ENCODE peak calls at places on chromosomes 5 and 9, in six cellular contexts. One of them, this sample, is unnamed.

GRCh38 chr5:112694853-112695709 is 42.6 kb upstream of the APC start:
- DNase-seq in HCT116: no peak
- DNase-seq in transverse colon: no peak
- DNase-seq in psoas muscle: no peak
- DNase-seq in CD4-positive, CD25-positive, alpha-beta regulatory T cell: no peak
- DNase-seq in CD8-positive, alpha-beta T cell: no peak
- DNase-seq in this sample: no peak

GRCh38 chr5:76372320-76373054 is 30.6 kb upstream of the IQGAP2 start:
- DNase-seq in HCT116: peak; percentile 88
- DNase-seq in transverse colon: no peak
- DNase-seq in psoas muscle: no peak
- DNase-seq in CD4-positive, CD25-positive, alpha-beta regulatory T cell: no peak
- DNase-seq in CD8-positive, alpha-beta T cell: no peak
- DNase-seq in this sample: no peak

GRCh38 chr9:107638922-107639321 is 149.4 kb upstream of the KLF4 start:
- DNase-seq in HCT116: no peak
- DNase-seq in transverse colon: peak; percentile 88
- DNase-seq in psoas muscle: peak; percentile 79
- DNase-seq in CD4-positive, CD25-positive, alpha-beta regulatory T cell: no peak
- DNase-seq in CD8-positive, alpha-beta T cell: no peak
- DNase-seq in this sample: no peak

GRCh38 chr9:121857941-121858340 is 206.5 kb downstream of the DAB2IP start:
- DNase-seq in HCT116: no peak
- DNase-seq in transverse colon: no peak
- DNase-seq in psoas muscle: no peak
- DNase-seq in CD4-positive, CD25-positive, alpha-beta regulatory T cell: no peak
- DNase-seq in CD8-positive, alpha-beta T cell: no peak
- DNase-seq in this sample: no peak

GRCh38 chr9:113343732-113344231 is 3.7 kb upstream of the WDR31 start:
- DNase-seq in HCT116: no peak
- DNase-seq in transverse colon: peak; percentile 86
- DNase-seq in psoas muscle: peak; percentile 73
- DNase-seq in CD4-positive, CD25-positive, alpha-beta regulatory T cell: peak; percentile 32
- DNase-seq in CD8-positive, alpha-beta T cell: no peak
- DNase-seq in this sample: no peak

GRCh38 chr9:101477214-101477613 is 41.6 kb upstream of the ALDOB start:
- DNase-seq in HCT116: no peak
- DNase-seq in transverse colon: no peak
- DNase-seq in psoas muscle: no peak
- DNase-seq in CD4-positive, CD25-positive, alpha-beta regulatory T cell: no peak
- DNase-seq in CD8-positive, alpha-beta T cell: no peak
- DNase-seq in this sample: no peak

GRCh38 chr5:37816883-37817282 is 23.0 kb downstream of the GDNF start:
- DNase-seq in HCT116: no peak
- DNase-seq in transverse colon: no peak
- DNase-seq in psoas muscle: no peak
- DNase-seq in CD4-positive, CD25-positive, alpha-beta regulatory T cell: no peak
- DNase-seq in CD8-positive, alpha-beta T cell: no peak
- DNase-seq in this sample: no peak

GRCh38 chr9:126939821-126940221 is 25.2 kb downstream of the RALGPS1 start:
- DNase-seq in HCT116: no peak
- DNase-seq in transverse colon: no peak
- DNase-seq in psoas muscle: no peak
- DNase-seq in CD4-positive, CD25-positive, alpha-beta regulatory T cell: no peak
- DNase-seq in CD8-positive, alpha-beta T cell: no peak
- DNase-seq in this sample: no peak

GRCh38 chr5:140595538-140595937 is 30.9 kb downstream of the SLC35A4 start:
- DNase-seq in HCT116: no peak
- DNase-seq in transverse colon: peak; percentile 53
- DNase-seq in psoas muscle: no peak
- DNase-seq in CD4-positive, CD25-positive, alpha-beta regulatory T cell: no peak
- DNase-seq in CD8-positive, alpha-beta T cell: no peak
- DNase-seq in this sample: no peak

GRCh38 chr9:95778957-95779356 is 96.5 kb upstream of the ERCC6L2 start:
- DNase-seq in HCT116: no peak
- DNase-seq in transverse colon: peak; percentile 31
- DNase-seq in psoas muscle: peak; percentile 88
- DNase-seq in CD4-positive, CD25-positive, alpha-beta regulatory T cell: no peak
- DNase-seq in CD8-positive, alpha-beta T cell: no peak
- DNase-seq in this sample: no peak

GRCh38 chr9:113221800-113222481 is 597 bp downstream of the SLC31A1 start:
- DNase-seq in HCT116: no peak
- DNase-seq in transverse colon: no peak
- DNase-seq in psoas muscle: no peak
- DNase-seq in CD4-positive, CD25-positive, alpha-beta regulatory T cell: peak; percentile 20
- DNase-seq in CD8-positive, alpha-beta T cell: no peak
- DNase-seq in this sample: no peak

GRCh38 chr5:103918668-103919367 is 356.2 kb upstream of the NUDT12 start:
- DNase-seq in HCT116: no peak
- DNase-seq in transverse colon: no peak
- DNase-seq in psoas muscle: no peak
- DNase-seq in CD4-positive, CD25-positive, alpha-beta regulatory T cell: no peak
- DNase-seq in CD8-positive, alpha-beta T cell: no peak
- DNase-seq in this sample: no peak

GRCh38 chr9:31908891-31909480 is 475.5 kb upstream of the ACO1 start:
- DNase-seq in HCT116: no peak
- DNase-seq in transverse colon: no peak
- DNase-seq in psoas muscle: no peak
- DNase-seq in CD4-positive, CD25-positive, alpha-beta regulatory T cell: no peak
- DNase-seq in CD8-positive, alpha-beta T cell: no peak
- DNase-seq in this sample: no peak

GRCh38 chr9:108552459-108553040 is 303.2 kb downstream of the ACTL7B start:
- DNase-seq in HCT116: peak; percentile 68
- DNase-seq in transverse colon: peak; percentile 64
- DNase-seq in psoas muscle: no peak
- DNase-seq in CD4-positive, CD25-positive, alpha-beta regulatory T cell: no peak
- DNase-seq in CD8-positive, alpha-beta T cell: no peak
- DNase-seq in this sample: no peak

GRCh38 chr5:62600560-62601252 is 22.1 kb downstream of the LRRC70 start:
- DNase-seq in HCT116: no peak
- DNase-seq in transverse colon: no peak
- DNase-seq in psoas muscle: no peak
- DNase-seq in CD4-positive, CD25-positive, alpha-beta regulatory T cell: no peak
- DNase-seq in CD8-positive, alpha-beta T cell: no peak
- DNase-seq in this sample: no peak

GRCh38 chr9:33024126-33024965 is 727 bp upstream of the DNAJA1 start:
- DNase-seq in HCT116: peak; percentile 12
- DNase-seq in transverse colon: peak; percentile 26
- DNase-seq in psoas muscle: no peak
- DNase-seq in CD4-positive, CD25-positive, alpha-beta regulatory T cell: peak; percentile 35
- DNase-seq in CD8-positive, alpha-beta T cell: no peak
- DNase-seq in this sample: no peak

GRCh38 chr9:19683715-19684114 is 105.1 kb downstream of the SLC24A2 start:
- DNase-seq in HCT116: no peak
- DNase-seq in transverse colon: no peak
- DNase-seq in psoas muscle: no peak
- DNase-seq in CD4-positive, CD25-positive, alpha-beta regulatory T cell: no peak
- DNase-seq in CD8-positive, alpha-beta T cell: no peak
- DNase-seq in this sample: no peak

GRCh38 chr9:98986866-98987653 is 43.4 kb downstream of the COL15A1 start:
- DNase-seq in HCT116: no peak
- DNase-seq in transverse colon: no peak
- DNase-seq in psoas muscle: no peak
- DNase-seq in CD4-positive, CD25-positive, alpha-beta regulatory T cell: no peak
- DNase-seq in CD8-positive, alpha-beta T cell: no peak
- DNase-seq in this sample: no peak

GRCh38 chr9:127858041-127858512 is 3.6 kb upstream of the ENG start:
- DNase-seq in HCT116: no peak
- DNase-seq in transverse colon: no peak
- DNase-seq in psoas muscle: peak; percentile 82
- DNase-seq in CD4-positive, CD25-positive, alpha-beta regulatory T cell: no peak
- DNase-seq in CD8-positive, alpha-beta T cell: no peak
- DNase-seq in this sample: no peak

GRCh38 chr9:73132034-73132776 is 19.5 kb upstream of the ANXA1 start:
- DNase-seq in HCT116: no peak
- DNase-seq in transverse colon: peak; percentile 65
- DNase-seq in psoas muscle: peak; percentile 72
- DNase-seq in CD4-positive, CD25-positive, alpha-beta regulatory T cell: peak; percentile 83
- DNase-seq in CD8-positive, alpha-beta T cell: peak; percentile 51
- DNase-seq in this sample: peak; percentile 58

GRCh38 chr5:1106385-1107166 is 5.3 kb downstream of the SLC12A7 start:
- DNase-seq in HCT116: no peak
- DNase-seq in transverse colon: no peak
- DNase-seq in psoas muscle: no peak
- DNase-seq in CD4-positive, CD25-positive, alpha-beta regulatory T cell: peak; percentile 17
- DNase-seq in CD8-positive, alpha-beta T cell: no peak
- DNase-seq in this sample: no peak

GRCh38 chr9:100104314-100104713 is 5.3 kb downstream of the INVS start:
- DNase-seq in HCT116: no peak
- DNase-seq in transverse colon: no peak
- DNase-seq in psoas muscle: no peak
- DNase-seq in CD4-positive, CD25-positive, alpha-beta regulatory T cell: no peak
- DNase-seq in CD8-positive, alpha-beta T cell: no peak
- DNase-seq in this sample: no peak

GRCh38 chr9:124366476-124367220 is 48.6 kb downstream of the PSMB7 start:
- DNase-seq in HCT116: peak; percentile 10
- DNase-seq in transverse colon: no peak
- DNase-seq in psoas muscle: no peak
- DNase-seq in CD4-positive, CD25-positive, alpha-beta regulatory T cell: no peak
- DNase-seq in CD8-positive, alpha-beta T cell: no peak
- DNase-seq in this sample: no peak

GRCh38 chr5:82159014-82159413 is 119.1 kb downstream of the RPS23 start:
- DNase-seq in HCT116: peak; percentile 53
- DNase-seq in transverse colon: no peak
- DNase-seq in psoas muscle: no peak
- DNase-seq in CD4-positive, CD25-positive, alpha-beta regulatory T cell: no peak
- DNase-seq in CD8-positive, alpha-beta T cell: no peak
- DNase-seq in this sample: no peak

GRCh38 chr9:115146581-115147021 is 28.6 kb upstream of the TNC start:
- DNase-seq in HCT116: no peak
- DNase-seq in transverse colon: no peak
- DNase-seq in psoas muscle: no peak
- DNase-seq in CD4-positive, CD25-positive, alpha-beta regulatory T cell: no peak
- DNase-seq in CD8-positive, alpha-beta T cell: no peak
- DNase-seq in this sample: no peak

GRCh38 chr9:6557883-6558282 is 87.6 kb downstream of the GLDC start:
- DNase-seq in HCT116: no peak
- DNase-seq in transverse colon: no peak
- DNase-seq in psoas muscle: no peak
- DNase-seq in CD4-positive, CD25-positive, alpha-beta regulatory T cell: no peak
- DNase-seq in CD8-positive, alpha-beta T cell: no peak
- DNase-seq in this sample: no peak
- H3K36me3 ChIP-seq in HCT116: no peaks in the 10 kb centered on the region
- H3K36me3 ChIP-seq in transverse colon: no peaks in the 10 kb centered on the region
- H3K36me3 ChIP-seq in psoas muscle: no peaks in the 10 kb centered on the region
- H3K36me3 ChIP-seq in CD4-positive, CD25-positive, alpha-beta regulatory T cell: no peaks in the 10 kb centered on the region
- H3K36me3 ChIP-seq in CD8-positive, alpha-beta T cell: no peaks in the 10 kb centered on the region
- H3K36me3 ChIP-seq in this sample: no peaks in the 10 kb centered on the region

DNA sequence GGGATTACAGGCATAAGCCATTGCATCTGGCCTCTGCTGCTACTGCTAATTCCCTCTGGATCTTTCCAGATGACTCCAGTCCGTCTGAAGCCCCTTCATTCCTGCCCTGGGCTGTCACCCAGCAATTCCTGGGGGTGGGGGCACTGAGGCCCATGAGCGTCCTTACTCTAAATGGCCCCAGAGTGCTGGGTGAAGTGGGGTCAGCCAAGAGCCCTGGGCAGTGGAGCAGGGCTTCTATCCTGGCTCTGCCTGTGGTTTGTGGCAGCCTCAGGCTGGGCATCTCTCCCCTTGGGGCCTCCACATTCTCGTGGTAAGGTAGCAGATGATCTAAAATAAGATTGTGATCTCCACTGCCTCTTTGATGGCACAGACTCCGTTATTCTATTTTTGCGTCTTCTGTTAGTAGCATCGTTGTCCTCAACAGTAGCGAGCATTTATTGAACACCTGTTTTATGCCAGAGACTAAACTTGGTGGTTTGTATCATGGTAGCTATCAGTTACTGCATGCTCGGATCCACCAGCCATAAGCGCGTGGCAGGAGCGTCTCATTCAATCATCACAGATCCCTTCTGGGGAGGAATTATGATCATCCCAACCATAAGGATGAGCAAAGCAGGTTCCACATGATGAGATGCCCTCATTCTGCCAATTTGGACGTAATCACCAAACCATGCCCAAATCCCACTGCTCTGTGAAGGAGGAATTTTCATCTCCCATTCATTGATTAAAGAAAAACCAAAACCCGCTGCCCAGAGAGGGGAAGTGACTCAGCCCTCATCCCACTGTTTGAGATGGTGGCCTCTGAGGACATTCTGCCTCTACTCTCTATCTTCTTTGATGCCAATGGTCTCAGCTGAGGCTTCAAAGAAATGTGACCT is 21.9 kb upstream of the DUSP1 start:
- DNase-seq in HCT116: no peak
- DNase-seq in transverse colon: no peak
- DNase-seq in psoas muscle: peak; percentile 70
- DNase-seq in CD4-positive, CD25-positive, alpha-beta regulatory T cell: no peak
- DNase-seq in CD8-positive, alpha-beta T cell: no peak
- DNase-seq in this sample: no peak
- H3K27ac ChIP-seq in HCT116: no peak overlapping the region
- H3K27ac ChIP-seq in transverse colon: peak overlapping the region; percentile 73
- H3K27ac ChIP-seq in psoas muscle: peak overlapping the region; percentile 77
- H3K27ac ChIP-seq in CD4-positive, CD25-positive, alpha-beta regulatory T cell: no peak overlapping the region
- H3K27ac ChIP-seq in CD8-positive, alpha-beta T cell: no peak overlapping the region
- H3K27ac ChIP-seq in this sample: no peak overlapping the region

GRCh38 chr5:67146981-67147380 is 49.6 kb downstream of the CD180 start:
- DNase-seq in HCT116: no peak
- DNase-seq in transverse colon: no peak
- DNase-seq in psoas muscle: no peak
- DNase-seq in CD4-positive, CD25-positive, alpha-beta regulatory T cell: no peak
- DNase-seq in CD8-positive, alpha-beta T cell: no peak
- DNase-seq in this sample: no peak

GRCh38 chr5:67144183-67144639 is 52.4 kb downstream of the CD180 start:
- DNase-seq in HCT116: no peak
- DNase-seq in transverse colon: no peak
- DNase-seq in psoas muscle: no peak
- DNase-seq in CD4-positive, CD25-positive, alpha-beta regulatory T cell: no peak
- DNase-seq in CD8-positive, alpha-beta T cell: no peak
- DNase-seq in this sample: no peak

GRCh38 chr5:67147768-67148167 is 48.8 kb downstream of the CD180 start:
- DNase-seq in HCT116: no peak
- DNase-seq in transverse colon: no peak
- DNase-seq in psoas muscle: no peak
- DNase-seq in CD4-positive, CD25-positive, alpha-beta regulatory T cell: no peak
- DNase-seq in CD8-positive, alpha-beta T cell: no peak
- DNase-seq in this sample: no peak

GRCh38 chr5:67149057-67149634 is 47.5 kb downstream of the CD180 start:
- DNase-seq in HCT116: no peak
- DNase-seq in transverse colon: no peak
- DNase-seq in psoas muscle: no peak
- DNase-seq in CD4-positive, CD25-positive, alpha-beta regulatory T cell: no peak
- DNase-seq in CD8-positive, alpha-beta T cell: no peak
- DNase-seq in this sample: no peak

DNA sequence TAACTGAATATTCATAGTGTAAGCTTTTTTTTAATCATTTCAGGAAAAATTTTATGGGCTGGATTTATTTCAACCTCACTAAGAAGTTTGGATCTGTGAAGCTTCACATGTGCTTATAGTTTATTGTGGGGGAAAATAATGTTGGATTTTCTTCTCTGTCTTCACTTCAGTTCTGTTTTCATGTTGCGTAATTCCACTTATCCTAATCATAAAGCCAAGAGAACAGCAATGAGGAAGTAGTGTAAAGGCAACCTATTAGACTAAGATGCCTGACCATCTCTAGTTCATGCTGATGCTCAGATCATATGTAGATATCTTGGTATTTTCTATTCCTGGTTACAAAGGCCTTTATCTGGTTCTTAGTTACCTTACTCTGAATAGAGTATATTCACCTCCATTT is 50.0 kb downstream of the CD180 start:
- DNase-seq in HCT116: no peak
- DNase-seq in transverse colon: no peak
- DNase-seq in psoas muscle: no peak
- DNase-seq in CD4-positive, CD25-positive, alpha-beta regulatory T cell: no peak
- DNase-seq in CD8-positive, alpha-beta T cell: no peak
- DNase-seq in this sample: no peak
- H3K36me3 ChIP-seq in HCT116: no peaks in the 10 kb centered on the region
- H3K36me3 ChIP-seq in transverse colon: no peaks in the 10 kb centered on the region
- H3K36me3 ChIP-seq in psoas muscle: peaks cover 98% of the 10 kb centered on the region
- H3K36me3 ChIP-seq in CD4-positive, CD25-positive, alpha-beta regulatory T cell: peaks cover 97% of the 10 kb centered on the region
- H3K36me3 ChIP-seq in CD8-positive, alpha-beta T cell: peaks cover 12% of the 10 kb centered on the region
- H3K36me3 ChIP-seq in this sample: no peaks in the 10 kb centered on the region

GRCh38 chr5:149387982-149388381 is 8.9 kb upstream of the IL17B start:
- DNase-seq in HCT116: no peak
- DNase-seq in transverse colon: no peak
- DNase-seq in psoas muscle: no peak
- DNase-seq in CD4-positive, CD25-positive, alpha-beta regulatory T cell: no peak
- DNase-seq in CD8-positive, alpha-beta T cell: no peak
- DNase-seq in this sample: no peak
- H3K27ac ChIP-seq in HCT116: no peak overlapping the region
- H3K27ac ChIP-seq in transverse colon: peak overlapping the region; percentile 88
- H3K27ac ChIP-seq in psoas muscle: peak overlapping the region; percentile 63
- H3K27ac ChIP-seq in CD4-positive, CD25-positive, alpha-beta regulatory T cell: no peak overlapping the region
- H3K27ac ChIP-seq in CD8-positive, alpha-beta T cell: no peak overlapping the region
- H3K27ac ChIP-seq in this sample: no peak overlapping the region